ENCODE peak calls at places on chromosomes 6 and 20, in four cellular contexts. Q is adrenal gland; I is activated naive CD8-positive, alpha-beta T cell treated with anti-CD3 and anti-CD28 coated beads for 36 hours; W is posterior vena cava. S is an unnamed sample.

GRCh38 chr6:31729515-31729978 is 448 bp upstream of the DDAH2 start:
- DNase-seq in Q (peak; percentile 95), I (peak; percentile 75), W (peak; percentile 98), S (peak; percentile 95)

GRCh38 chr6:107646176-107646575 is 156.3 kb downstream of the SOBP start:
- DNase-seq in Q (no peak), I (no peak), W (peak; percentile 91), S (no peak)

GRCh38 chr6:156832166-156832743 is 55.1 kb downstream of the ARID1B start:
- DNase-seq in Q (peak; percentile 48), I (no peak), W (no peak), S (no peak)

GRCh38 chr6:45419574-45420082 is 41.9 kb upstream of the SUPT3H start:
- DNase-seq in Q (peak; percentile 61), I (peak; percentile 73), W (peak; percentile 88), S (peak; percentile 87)

GRCh38 chr20:63890616-63891015 is 4.3 kb upstream of the DNAJC5 start:
- DNase-seq in Q (no peak), I (no peak), W (no peak), S (peak; percentile 40)

GRCh38 chr6:17179246-17180073 is 77.6 kb downstream of the STMND1 start:
- DNase-seq in Q (no peak), I (no peak), W (no peak), S (no peak)

GRCh38 chr6:30844118-30844535 is 40.2 kb upstream of the DDR1 start:
- DNase-seq in Q (no peak), I (no peak), W (peak; percentile 41), S (no peak)

GRCh38 chr6:11427091-11427739 is 110.3 kb upstream of the TMEM170B start:
- DNase-seq in Q (no peak), I (no peak), W (no peak), S (no peak)

GRCh38 chr20:46221271-46221670 is 87.0 kb downstream of the CDH22 start:
- DNase-seq in Q (no peak), I (no peak), W (no peak), S (no peak)

GRCh38 chr6:41159415-41160082 is 3.4 kb downstream of the TREM2 start:
- DNase-seq in Q (no peak), I (no peak), W (no peak), S (no peak)

GRCh38 chr6:11103065-11103464 is 8.5 kb downstream of the ERVFRD-1 start:
- DNase-seq in Q (no peak), I (no peak), W (no peak), S (no peak)

GRCh38 chr6:83071023-83071422 is 3.6 kb downstream of the DOP1A start:
- DNase-seq in Q (no peak), I (no peak), W (no peak), S (no peak)

GRCh38 chr6:2891768-2892170 is 11.3 kb downstream of the SERPINB9 start:
- DNase-seq in Q (no peak), I (peak; percentile 59), W (no peak), S (no peak)

GRCh38 chr20:41693136-41693979 is 75.2 kb upstream of the CHD6 start:
- DNase-seq in Q (peak; percentile 84), I (peak; percentile 76), W (peak; percentile 91), S (peak; percentile 87)

GRCh38 chr6:8958894-8959511 is 523.7 kb upstream of the SLC35B3 start:
- DNase-seq in Q (no peak), I (no peak), W (no peak), S (no peak)

GRCh38 chr20:64011366-64011779 is 24.6 kb upstream of the C20orf204 start:
- DNase-seq in Q (no peak), I (no peak), W (no peak), S (no peak)

GRCh38 chr20:8777866-8778265 is 291.0 kb upstream of the PLCB4 start:
- DNase-seq in Q (no peak), I (no peak), W (no peak), S (no peak)

GRCh38 chr6:79943133-79943532 is 4.2 kb downstream of the ELOVL4 start:
- DNase-seq in Q (no peak), I (no peak), W (no peak), S (no peak)

GRCh38 chr20:40599987-40600386 is 89.0 kb downstream of the MAFB start:
- DNase-seq in Q (no peak), I (no peak), W (no peak), S (no peak)

GRCh38 chr20:35942243-35942642 is 12.1 kb downstream of the SCAND1 start:
- DNase-seq in Q (no peak), I (no peak), W (no peak), S (no peak)

GRCh38 chr6:165974817-165975216 is 192.8 kb downstream of the TBXT start:
- DNase-seq in Q (no peak), I (no peak), W (no peak), S (no peak)

GRCh38 chr6:6781172-6781876 is 192.8 kb downstream of the LY86 start:
- DNase-seq in Q (peak; percentile 83), I (no peak), W (peak; percentile 91), S (peak; percentile 76)

GRCh38 chr6:170122676-170123075 is 168.2 kb downstream of the DLL1 start:
- DNase-seq in Q (peak; percentile 26), I (no peak), W (no peak), S (no peak)

S was measured in Right ventricle myocardium inferior.